ENCODE peak calls at places on chromosomes 11 and 22, in ten cellular contexts. W, O, L, B, A, K, U, Y, Z and P are unnamed samples.

GRCh38 chr22:40534379-40535188 is 101.9 kb downstream of the MRTFA start:
- DNase-seq in W (no peak), O (no peak), L (no peak), B (no peak), A (no peak), K (no peak), U (no peak), Y (no peak), Z (peak), P (no peak)

GRCh38 chr11:93133710-93134109 is 64.1 kb downstream of the SLC36A4 start:
- DNase-seq in W (no peak), O (no peak), L (no peak), B (no peak), A (no peak), K (no peak), U (no peak), Y (no peak), Z (no peak), P (no peak)

GRCh38 chr22:35399114-35399677 is 744 bp upstream of the MCM5 start:
- DNase-seq in W (no peak), O (no peak), L (no peak), B (no peak), A (no peak), K (no peak), U (no peak), Y (no peak), Z (no peak), P (no peak)

GRCh38 chr11:45922425-45923082 is at the start of gene LARGE2:
- DNase-seq in W (no peak), O (peak), L (peak), B (peak), A (peak), K (no peak), U (peak), Y (peak), Z (no peak), P (peak)

GRCh38 chr11:20110908-20111669 is 49.2 kb downstream of the DBX1 start:
- DNase-seq in W (no peak), O (peak), L (peak), B (peak), A (peak), K (no peak), U (peak), Y (no peak), Z (peak), P (peak)

GRCh38 chr11:114479331-114479730 is 40.1 kb downstream of the REXO2 start:
- DNase-seq in W (no peak), O (no peak), L (no peak), B (no peak), A (no peak), K (no peak), U (no peak), Y (no peak), Z (no peak), P (no peak)

GRCh38 chr22:43910178-43910695 is 13.4 kb upstream of the PNPLA3 start:
- DNase-seq in W (no peak), O (no peak), L (no peak), B (no peak), A (no peak), K (no peak), U (no peak), Y (no peak), Z (no peak), P (no peak)

GRCh38 chr11:119375629-119376196 is 5.8 kb downstream of the USP2 start:
- DNase-seq in W (peak), O (no peak), L (peak), B (no peak), A (peak), K (peak), U (peak), Y (no peak), Z (no peak), P (peak)

GRCh38 chr11:65569164-65569972 is 909 bp upstream of the ZNRD2 start:
- DNase-seq in W (no peak), O (no peak), L (no peak), B (no peak), A (no peak), K (no peak), U (no peak), Y (no peak), Z (no peak), P (no peak)

GRCh38 chr22:48627203-48627602 is 1200.5 kb downstream of the BRD1 start:
- DNase-seq in W (no peak), O (no peak), L (peak), B (no peak), A (no peak), K (no peak), U (no peak), Y (no peak), Z (no peak), P (no peak)

GRCh38 chr22:36302439-36303114 is 49.6 kb downstream of the APOL1 start:
- DNase-seq in W (no peak), O (no peak), L (no peak), B (no peak), A (no peak), K (no peak), U (no peak), Y (no peak), Z (no peak), P (no peak)

GRCh38 chr11:46728659-46729040 is 9.6 kb downstream of the F2 start:
- DNase-seq in W (no peak), O (no peak), L (no peak), B (no peak), A (no peak), K (no peak), U (no peak), Y (no peak), Z (no peak), P (no peak)

GRCh38 chr11:2366271-2366670 is 10.8 kb upstream of the CD81 start:
- DNase-seq in W (no peak), O (no peak), L (no peak), B (no peak), A (no peak), K (no peak), U (no peak), Y (no peak), Z (no peak), P (no peak)

GRCh38 chr22:28148816-28149465 is 229.9 kb upstream of the PITPNB start:
- DNase-seq in W (no peak), O (no peak), L (no peak), B (no peak), A (no peak), K (no peak), U (no peak), Y (no peak), Z (no peak), P (no peak)

GRCh38 chr11:65777241-65777640 is 3.5 kb downstream of the AP5B1 start:
- DNase-seq in W (peak), O (peak), L (no peak), B (no peak), A (no peak), K (no peak), U (no peak), Y (peak), Z (no peak), P (no peak)

GRCh38 chr11:122180435-122180834 is 64.4 kb upstream of the BLID start:
- DNase-seq in W (no peak), O (no peak), L (no peak), B (no peak), A (no peak), K (no peak), U (no peak), Y (no peak), Z (no peak), P (no peak)

GRCh38 chr11:112073941-112074811 is at the start of the genes NKAPD1 and PIH1D2:
- DNase-seq in W (peak), O (peak), L (peak), B (peak), A (peak), K (peak), U (peak), Y (peak), Z (peak), P (peak)
- TF ChIP-seq POLR2A in W (no peak), O (no peak), L (no peak), B (peak), A (peak), K (peak), U (peak), Y (peak), Z (peak), P (peak)

DNA sequence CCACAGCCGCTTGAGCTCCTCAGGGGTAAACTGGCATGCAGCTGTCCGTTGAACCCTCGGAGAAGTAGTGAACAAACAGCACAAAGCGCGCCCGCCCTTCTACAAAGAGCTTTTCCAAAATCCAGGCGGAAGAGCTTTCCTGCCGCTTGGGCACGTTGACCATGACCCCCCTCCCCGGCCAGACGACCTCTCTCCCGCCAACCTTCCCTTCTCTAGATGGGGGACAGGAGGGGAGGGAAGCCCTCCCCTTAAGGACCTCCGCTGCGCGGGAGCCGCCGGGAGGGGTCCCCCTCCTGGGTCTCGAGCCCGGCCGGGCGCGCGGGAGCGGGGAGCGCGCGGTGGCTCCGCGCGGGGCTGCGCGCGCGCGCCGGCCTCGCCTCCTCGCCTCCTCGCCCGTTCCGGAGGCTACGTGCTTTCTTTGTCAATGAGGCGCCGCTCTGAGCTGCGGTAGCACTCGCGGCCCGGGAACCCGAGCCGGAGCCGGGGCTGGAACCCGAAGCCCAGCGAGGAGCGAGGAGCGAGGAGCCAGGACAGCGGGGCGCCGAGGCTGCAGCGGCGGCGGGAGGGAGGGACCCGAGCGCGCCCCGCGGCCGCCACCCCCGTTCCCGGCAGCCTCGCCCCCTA is 118.6 kb downstream of the HIPK3 start:
- DNase-seq in W (no peak), O (no peak), L (no peak), B (peak), A (peak), K (no peak), U (no peak), Y (no peak), Z (no peak), P (no peak)
- TF ChIP-seq EP300 in W (no peak), O (no peak), L (no peak), B (no peak), A (no peak), K (no peak), U (no peak), Y (no peak), Z (no peak), P (no peak)

DNA sequence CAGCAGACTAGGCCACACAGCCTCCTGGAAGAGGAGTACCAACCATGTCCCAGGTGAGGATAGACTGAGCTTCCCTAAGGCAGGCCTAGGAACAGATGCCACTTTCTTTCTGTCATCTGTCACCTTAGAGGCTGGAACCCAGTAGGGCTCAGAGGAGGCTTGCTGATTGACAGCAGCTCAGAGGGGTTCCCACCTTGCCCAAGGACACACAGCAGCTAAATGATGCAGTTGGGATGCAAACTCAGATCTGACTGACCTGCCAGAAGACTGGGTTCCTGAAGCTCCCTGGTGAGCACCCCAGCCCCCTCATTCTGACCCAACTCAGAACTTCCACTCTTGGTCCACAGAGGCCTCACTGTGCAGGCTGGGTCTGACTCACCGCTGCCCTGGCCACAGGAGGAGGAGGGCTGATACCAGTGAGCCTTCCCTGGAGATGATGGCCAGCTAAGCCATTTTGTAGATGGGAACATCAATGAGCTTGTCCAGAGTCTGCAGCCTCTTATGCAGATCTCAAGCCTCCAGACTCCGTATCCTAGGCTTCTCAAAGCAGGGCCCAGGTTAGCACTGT is 14.0 kb downstream of the CAPN5 start:
- DNase-seq in W (peak), O (peak), L (peak), B (no peak), A (no peak), K (peak), U (no peak), Y (no peak), Z (no peak), P (peak)
- TF ChIP-seq POLR2A in W (no peak), O (no peak), L (no peak), B (no peak), A (no peak), K (no peak), U (no peak), Y (no peak), Z (no peak), P (no peak)

GRCh38 chr11:60852060-60852638 is 3.6 kb downstream of the PTGDR2 start:
- DNase-seq in W (no peak), O (peak), L (no peak), B (no peak), A (no peak), K (no peak), U (no peak), Y (no peak), Z (no peak), P (peak)

GRCh38 chr11:60851327-60852059 is 4.3 kb downstream of the PTGDR2 start:
- DNase-seq in W (no peak), O (no peak), L (no peak), B (no peak), A (no peak), K (no peak), U (no peak), Y (no peak), Z (no peak), P (no peak)

GRCh38 chr11:60854140-60854846 is 1.5 kb downstream of the PTGDR2 start:
- DNase-seq in W (no peak), O (no peak), L (no peak), B (no peak), A (no peak), K (no peak), U (peak), Y (no peak), Z (no peak), P (no peak)

GRCh38 chr11:60853469-60853950 is 2.2 kb downstream of the PTGDR2 start:
- DNase-seq in W (no peak), O (no peak), L (no peak), B (no peak), A (no peak), K (no peak), U (no peak), Y (no peak), Z (no peak), P (no peak)

GRCh38 chr11:60852639-60853468 is 2.9 kb downstream of the PTGDR2 start:
- DNase-seq in W (no peak), O (no peak), L (no peak), B (no peak), A (peak), K (no peak), U (no peak), Y (no peak), Z (no peak), P (peak)
- TF ChIP-seq EP300 in W (no peak), O (no peak), L (no peak), B (no peak), A (no peak), K (no peak), U (no peak), Y (no peak), Z (no peak), P (no peak)

DNA sequence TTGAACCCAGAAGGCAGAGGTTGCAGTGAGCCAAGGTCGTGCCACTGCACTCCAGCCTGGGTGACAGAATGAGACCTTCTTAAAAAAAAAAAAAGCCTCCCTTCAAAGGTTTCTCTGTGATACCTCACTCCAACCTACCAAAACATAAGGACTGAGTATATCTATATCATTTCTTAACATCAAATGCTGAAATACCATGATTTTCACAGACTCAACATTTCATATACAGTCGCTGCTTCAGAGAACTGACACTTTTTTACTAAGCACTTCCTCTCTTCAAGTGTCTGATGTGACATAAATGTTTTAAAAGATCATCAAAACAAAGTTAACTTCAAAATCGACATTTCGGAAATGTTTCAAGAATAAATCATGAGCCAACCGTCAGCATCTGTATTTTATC is 12.0 kb downstream of the PRR14L start:
- DNase-seq in W (no peak), O (no peak), L (no peak), B (no peak), A (no peak), K (no peak), U (no peak), Y (no peak), Z (no peak), P (no peak)
- TF ChIP-seq POLR2A in W (no peak), O (no peak), L (no peak), B (no peak), A (no peak), K (no peak), U (no peak), Y (no peak), Z (no peak), P (no peak)

GRCh38 chr11:62999649-63000048 is 14.9 kb upstream of the SLC22A6 start:
- DNase-seq in W (no peak), O (peak), L (no peak), B (no peak), A (no peak), K (no peak), U (no peak), Y (no peak), Z (no peak), P (no peak)
- TF ChIP-seq EP300 in W (no peak), O (no peak), L (no peak), B (no peak), A (no peak), K (no peak), U (no peak), Y (no peak), Z (no peak), P (no peak)